ENCODE peak calls at places on chromosomes 1 and 21, in six cellular contexts. P is T-helper 17 cell; W is NCI-H345; X is upper lobe of left lung; V is stimulated activated CD8-positive, alpha-beta memory T cell treated with anti-CD3 and anti-CD28 coated beads, Interleukin-15, amount 100 ng/mL, for 4 hours; Q is mucosa of descending colon. U is an unnamed sample.

GRCh38 chr21:44065428-44065827 is 41.8 kb upstream of the PWP2 start:
- DNase-seq in X (peak; percentile 63), W (no peak), P (peak; percentile 66), V (peak; percentile 65), Q (no peak), U (peak; percentile 72)

GRCh38 chr1:159185121-159185520 is 13.7 kb downstream of the CADM3 start:
- DNase-seq in X (no peak), Q (no peak), V (no peak), W (no peak), P (no peak), U (no peak)

GRCh38 chr1:60171793-60172192 is 98.2 kb upstream of the C1orf87 start:
- DNase-seq in X (no peak), W (no peak), V (no peak), P (no peak), Q (no peak), U (no peak)

GRCh38 chr1:64948905-64949833 is 17.2 kb downstream of the JAK1 start:
- DNase-seq in P (no peak), X (peak; percentile 48), Q (no peak), W (no peak), V (no peak), U (peak; percentile 28)

GRCh38 chr1:223228931-223229528 is 86.0 kb upstream of the TLR5 start:
- DNase-seq in Q (no peak), X (no peak), V (no peak), W (no peak), P (no peak), U (no peak)

GRCh38 chr21:46662765-46663500 is 27.5 kb downstream of the PRMT2 start:
- DNase-seq in Q (no peak), P (no peak), X (no peak), W (no peak), V (no peak), U (no peak)

GRCh38 chr1:159341736-159342135 is 39.6 kb downstream of the FCER1A start:
- DNase-seq in W (no peak), P (no peak), Q (no peak), X (no peak), V (no peak), U (no peak)

GRCh38 chr1:24905355-24905978 is 24.6 kb downstream of the RUNX3 start:
- DNase-seq in X (peak; percentile 14), P (no peak), V (no peak), W (no peak), Q (peak; percentile 14), U (no peak)

GRCh38 chr1:172674831-172675613 is 16.1 kb downstream of the FASLG start:
- DNase-seq in Q (no peak), V (no peak), W (no peak), P (no peak), X (no peak), U (peak; percentile 81)

GRCh38 chr1:235708390-235708962 is 58.9 kb upstream of the GNG4 start:
- DNase-seq in X (no peak), W (no peak), Q (no peak), V (no peak), P (no peak), U (no peak)

GRCh38 chr1:223331929-223332328 is 32.0 kb downstream of the SUSD4 start:
- DNase-seq in V (no peak), P (no peak), W (no peak), X (no peak), Q (no peak), U (no peak)

GRCh38 chr21:45545691-45546531 is 3.7 kb upstream of the SLC19A1 start:
- DNase-seq in W (no peak), V (no peak), X (no peak), P (no peak), Q (no peak), U (no peak)

GRCh38 chr1:2165636-2166035 is 28.9 kb downstream of the FAAP20 start:
- DNase-seq in X (no peak), W (no peak), V (no peak), Q (no peak), P (no peak), U (no peak)

GRCh38 chr1:60068393-60069045 is 5.1 kb downstream of the C1orf87 start:
- DNase-seq in W (no peak), P (no peak), X (no peak), V (no peak), Q (no peak), U (no peak)

GRCh38 chr1:153627797-153628626 is at the start of gene S100A1:
- DNase-seq in X (no peak), W (no peak), Q (peak; percentile 56), P (no peak), V (no peak), U (no peak)

GRCh38 chr1:186188004-186188539 is 187.0 kb downstream of the TPR start:
- DNase-seq in Q (no peak), X (no peak), W (no peak), V (no peak), P (no peak), U (no peak)

GRCh38 chr21:33021150-33021549 is 4.6 kb upstream of the OLIG2 start:
- DNase-seq in P (no peak), W (no peak), V (no peak), Q (no peak), X (no peak), U (no peak)

GRCh38 chr1:192958871-192959270 is 100.3 kb downstream of the UCHL5 start:
- DNase-seq in X (no peak), Q (no peak), V (no peak), P (no peak), W (no peak), U (no peak)

GRCh38 chr1:15056515-15057285 is 96.8 kb upstream of the TMEM51 start:
- DNase-seq in Q (no peak), W (no peak), X (no peak), V (no peak), P (no peak), U (no peak)

GRCh38 chr1:167599839-167600581 is 30.0 kb upstream of the RCSD1 start:
- DNase-seq in W (no peak), V (no peak), Q (no peak), P (no peak), X (peak; percentile 70), U (no peak)

GRCh38 chr1:19969898-19970660 is 9.3 kb downstream of the PLA2G2A start:
- DNase-seq in V (no peak), P (no peak), X (no peak), Q (no peak), W (no peak), U (no peak)

GRCh38 chr1:230424440-230425251 is 1.5 kb downstream of the PGBD5 start:
- DNase-seq in P (no peak), X (no peak), W (peak; percentile 41), V (no peak), Q (peak; percentile 31), U (no peak)

GRCh38 chr21:39430457-39430856 is 15.1 kb downstream of the LCA5L start:
- DNase-seq in W (no peak), X (no peak), Q (no peak), V (no peak), P (no peak), U (no peak)

GRCh38 chr1:153439273-153439672 is 21.2 kb downstream of the S100A7 start:
- DNase-seq in X (no peak), Q (no peak), P (no peak), W (no peak), V (no peak), U (no peak)

GRCh38 chr1:83815348-83815747 is 183.6 kb downstream of the TTLL7 start:
- DNase-seq in X (no peak), V (no peak), Q (no peak), W (no peak), P (no peak), U (no peak)

GRCh38 chr1:58848818-58849411 is 65.1 kb upstream of the JUN start:
- DNase-seq in P (no peak), W (no peak), X (peak; percentile 34), V (no peak), Q (no peak), U (no peak)

GRCh38 chr1:110250749-110251148 is 40.6 kb downstream of the KCNC4 start:
- DNase-seq in Q (no peak), V (no peak), P (no peak), X (no peak), W (no peak), U (no peak)

GRCh38 chr21:44949161-44950015 is 9.6 kb downstream of the SLX9 start:
- DNase-seq in Q (peak; percentile 91), W (peak; percentile 57), P (peak; percentile 84), V (no peak), X (peak; percentile 88), U (peak; percentile 70)